ENCODE peak calls at places on chromosomes 2 and 18, in four cellular contexts. K is tibial nerve; P is CD4-positive, CD25-positive, alpha-beta regulatory T cell; G is OCI-LY7. Z is an unnamed sample. For H3K4me1, the result is how much of the 10 kb centered on the place peaks cover.

GRCh38 chr2:219457784-219458369 is 23.2 kb downstream of the SPEG start:
- DNase-seq in P (peak), G (peak), K (no peak), Z (peak)

GRCh38 chr2:98731709-98732349 is 897 bp upstream of the MGAT4A start:
- DNase-seq in P (peak), G (peak), K (no peak), Z (peak)

GRCh38 chr2:233542507-233542906 is 24.1 kb downstream of the USP40 start:
- DNase-seq in P (no peak), G (no peak), K (no peak), Z (no peak)

GRCh38 chr2:42722328-42723190 is 41.4 kb downstream of the OXER1 start:
- DNase-seq in P (peak), K (no peak), G (no peak), Z (peak)

GRCh38 chr2:26670171-26670570 is 22.4 kb upstream of the KCNK3 start:
- DNase-seq in G (no peak), K (no peak), P (no peak), Z (no peak)

GRCh38 chr2:97868986-97869721 is 126.6 kb downstream of the TMEM131 start:
- DNase-seq in K (no peak), P (no peak), G (no peak), Z (peak)

GRCh38 chr2:84897773-84898172 is 7.7 kb upstream of the TMSB10 start:
- DNase-seq in P (no peak), K (no peak), G (no peak), Z (no peak)

GRCh38 chr2:213609570-213610170 is 325.4 kb downstream of the SPAG16 start:
- DNase-seq in K (no peak), G (no peak), P (no peak), Z (no peak)

GRCh38 chr2:203596183-203596582 is 61.1 kb upstream of the RAPH1 start:
- DNase-seq in K (no peak), P (no peak), G (no peak), Z (no peak)

GRCh38 chr18:45727068-45727467 is 3.1 kb downstream of the SLC14A1 start:
- DNase-seq in P (no peak), K (no peak), G (no peak), Z (no peak)

GRCh38 chr18:40841473-40841872 is 1113.6 kb upstream of the PIK3C3 start:
- DNase-seq in P (no peak), G (no peak), K (no peak), Z (no peak)

GRCh38 chr2:127829845-127830246 is 18.9 kb upstream of the WDR33 start:
- DNase-seq in G (peak), K (no peak), P (peak), Z (peak)

GRCh38 chr2:105409717-105410116 is 10.9 kb upstream of the FHL2 start:
- DNase-seq in K (peak), G (no peak), P (no peak), Z (no peak)

GRCh38 chr2:205975082-205975949 is 110.7 kb downstream of the INO80D start:
- DNase-seq in K (no peak), P (no peak), G (no peak), Z (peak)

GRCh38 chr2:164023896-164024295 is 288.1 kb upstream of the FIGN start:
- DNase-seq in G (no peak), K (no peak), P (no peak), Z (no peak)

GRCh38 chr2:224982910-224983688 is 59.2 kb downstream of the DOCK10 start:
- DNase-seq in K (no peak), G (no peak), P (peak), Z (peak)

GRCh38 chr2:96506907-96507240 is 1.7 kb upstream of the NEURL3 start:
- DNase-seq in G (no peak), K (no peak), P (no peak), Z (no peak)

GRCh38 chr2:16861154-16861929 is 195.7 kb upstream of the CYRIA start:
- DNase-seq in K (no peak), P (no peak), G (no peak), Z (no peak)

GRCh38 chr2:6877402-6878305 is at the start of gene RSAD2:
- DNase-seq in G (no peak), P (peak), K (no peak), Z (peak)

GRCh38 chr2:101704816-101705565 is 7.5 kb downstream of the MAP4K4 start:
- DNase-seq in P (no peak), G (no peak), K (no peak), Z (no peak)

GRCh38 chr2:121260370-121261154 is 24.4 kb downstream of the TFCP2L1 start:
- DNase-seq in G (no peak), K (no peak), P (no peak), Z (peak)

GRCh38 chr2:236085647-236086046 is 82.5 kb downstream of the GBX2 start:
- DNase-seq in K (no peak), G (no peak), P (no peak), Z (no peak)

GRCh38 chr2:11621465-11621864 is 48.5 kb downstream of the NTSR2 start:
- DNase-seq in P (no peak), G (no peak), K (no peak), Z (no peak)

GRCh38 chr18:1846640-1847039 is 724.7 kb downstream of the METTL4 start:
- DNase-seq in P (no peak), G (no peak), K (no peak), Z (no peak)

GRCh38 chr2:107569496-107569895 is 257.2 kb upstream of the RGPD4 start:
- DNase-seq in P (no peak), K (no peak), G (no peak), Z (no peak)

GRCh38 chr2:209579236-209579749 is 155.4 kb downstream of the MAP2 start:
- DNase-seq in P (no peak), G (no peak), K (no peak), Z (no peak)

GRCh38 chr2:241461693-241462677 is 46.4 kb downstream of the STK25 start:
- DNase-seq in G (no peak), P (no peak), K (no peak), Z (no peak)

GRCh38 chr2:215830313-215830712 is 183.0 kb downstream of the MREG start:
- DNase-seq in G (no peak), K (peak), P (no peak), Z (peak)

GRCh38 chr18:23826850-23827620 is 137.8 kb downstream of the LAMA3 start:
- DNase-seq in K (no peak), P (no peak), G (no peak), Z (no peak)

GRCh38 chr2:183519371-183520056 is 395.3 kb downstream of the NUP35 start:
- DNase-seq in K (no peak), P (no peak), G (no peak), Z (peak)

GRCh38 chr18:48940854-48941531 is 9.8 kb downstream of the SMAD7 start:
- DNase-seq in K (no peak), G (no peak), P (peak), Z (peak)

GRCh38 chr2:6741229-6741628 is 124.5 kb downstream of the CMPK2 start:
- DNase-seq in G (no peak), K (no peak), P (no peak), Z (no peak)

GRCh38 chr2:157143901-157144300 is 113.6 kb upstream of the GALNT5 start:
- DNase-seq in P (no peak), K (no peak), G (no peak), Z (no peak)

GRCh38 chr2:238425505-238425978 is 1.2 kb upstream of the ASB1 start:
- DNase-seq in P (no peak), K (no peak), G (no peak), Z (no peak)

GRCh38 chr2:190723397-190724090 is 74.7 kb downstream of the NAB1 start:
- DNase-seq in G (no peak), K (no peak), P (no peak), Z (no peak)

GRCh38 chr18:66792466-66792865 is 188.6 kb upstream of the CDH19 start:
- DNase-seq in G (no peak), K (no peak), P (no peak), Z (no peak)

GRCh38 chr2:171889808-171890207 is 4.2 kb downstream of the SLC25A12 start:
- DNase-seq in G (no peak), K (no peak), P (no peak), Z (no peak)

GRCh38 chr2:1476617-1477195 is 63.4 kb downstream of the TPO start:
- DNase-seq in G (no peak), K (no peak), P (no peak), Z (no peak)

GRCh38 chr18:37265382-37265781 is 300.2 kb downstream of the CELF4 start:
- DNase-seq in K (no peak), G (no peak), P (no peak), Z (no peak)

DNA sequence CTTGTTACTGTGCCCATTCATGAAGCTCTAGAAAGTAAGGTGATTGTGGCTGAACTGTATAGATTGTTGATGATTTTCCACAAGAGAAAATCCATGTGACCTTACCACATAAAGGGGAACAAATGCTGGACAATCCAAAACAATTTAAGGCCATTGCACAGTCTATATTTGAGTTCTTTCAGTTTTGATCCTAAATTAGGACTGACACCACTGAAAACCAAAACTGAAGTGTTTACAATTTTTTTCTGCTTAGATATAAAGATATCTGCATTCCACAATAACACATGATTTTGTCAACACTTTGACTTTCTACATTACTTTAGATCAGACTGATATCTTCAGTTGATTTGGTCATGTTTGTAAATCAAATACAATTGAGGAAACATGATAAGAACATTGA is 123.6 kb upstream of the SLC38A11 start:
- DNase-seq in P (no peak), K (no peak), G (no peak), Z (no peak)
- H3K4me1 ChIP-seq in P (under half), K (under half), G (under half), Z (under half)

GRCh38 chr2:47040662-47041061 is 114.4 kb downstream of the STPG4 start:
- DNase-seq in K (no peak), G (no peak), P (no peak), Z (no peak)

GRCh38 chr2:47043891-47044239 is 111.2 kb downstream of the STPG4 start:
- DNase-seq in P (no peak), K (no peak), G (no peak), Z (no peak)

GRCh38 chr2:47041065-47041464 is 114.0 kb downstream of the STPG4 start:
- DNase-seq in G (no peak), P (no peak), K (no peak), Z (no peak)

GRCh38 chr2:47043142-47043890 is 111.8 kb downstream of the STPG4 start:
- DNase-seq in K (no peak), G (no peak), P (no peak), Z (no peak)

GRCh38 chr2:47041891-47042684 is 113.0 kb downstream of the STPG4 start:
- DNase-seq in K (no peak), G (no peak), P (no peak), Z (no peak)
- H3K27ac ChIP-seq in K (peak), G (no peak), P (no peak), Z (peak)

GRCh38 chr2:10194021-10194820 is 71.7 kb downstream of the RRM2 start:
- DNase-seq in P (no peak), K (no peak), G (no peak), Z (no peak)
- H3K4me1 ChIP-seq in P (under half), K (under half), G (under half), Z (under half)

GRCh38 chr2:195411219-195411687 is 245.8 kb upstream of the SLC39A10 start:
- DNase-seq in G (no peak), K (no peak), P (no peak), Z (no peak)

GRCh38 chr2:195414479-195414878 is 242.5 kb upstream of the SLC39A10 start:
- DNase-seq in G (peak), K (no peak), P (no peak), Z (no peak)

GRCh38 chr2:195410272-195410671 is 246.8 kb upstream of the SLC39A10 start:
- DNase-seq in G (no peak), P (no peak), K (no peak), Z (no peak)

GRCh38 chr2:195413422-195413821 is 243.6 kb upstream of the SLC39A10 start:
- DNase-seq in G (no peak), K (no peak), P (no peak), Z (no peak)

GRCh38 chr2:195413944-195414343 is 243.1 kb upstream of the SLC39A10 start:
- DNase-seq in K (no peak), P (no peak), G (peak), Z (no peak)
- H3K27ac ChIP-seq in K (no peak), P (no peak), G (no peak), Z (no peak)

GRCh38 chr2:15729001-15729400 is 137.3 kb downstream of the DDX1 start:
- DNase-seq in K (no peak), G (no peak), P (no peak), Z (no peak)

GRCh38 chr2:15726321-15727057 is 134.8 kb downstream of the DDX1 start:
- DNase-seq in G (no peak), K (no peak), P (no peak), Z (no peak)

GRCh38 chr2:15727396-15728246 is 136.0 kb downstream of the DDX1 start:
- DNase-seq in P (no peak), G (no peak), K (no peak), Z (no peak)

GRCh38 chr2:15729709-15730544 is 138.3 kb downstream of the DDX1 start:
- DNase-seq in K (no peak), G (no peak), P (no peak), Z (no peak)

GRCh38 chr2:15728247-15728721 is 136.6 kb downstream of the DDX1 start:
- DNase-seq in G (no peak), K (no peak), P (no peak), Z (no peak)
- H3K4me1 ChIP-seq in G (under half), K (under half), P (under half), Z (under half)

GRCh38 chr2:48747319-48747718 is 8.2 kb downstream of the LHCGR start:
- DNase-seq in G (no peak), P (no peak), K (no peak), Z (no peak)

GRCh38 chr2:48755473-48755872 is at the start of gene LHCGR:
- DNase-seq in G (no peak), P (no peak), K (no peak), Z (no peak)

GRCh38 chr2:48754874-48755273 is 650 bp downstream of the LHCGR start:
- DNase-seq in G (no peak), P (no peak), K (no peak), Z (no peak)

GRCh38 chr2:48753228-48753627 is 2.3 kb downstream of the LHCGR start:
- DNase-seq in K (no peak), P (no peak), G (peak), Z (no peak)

DNA sequence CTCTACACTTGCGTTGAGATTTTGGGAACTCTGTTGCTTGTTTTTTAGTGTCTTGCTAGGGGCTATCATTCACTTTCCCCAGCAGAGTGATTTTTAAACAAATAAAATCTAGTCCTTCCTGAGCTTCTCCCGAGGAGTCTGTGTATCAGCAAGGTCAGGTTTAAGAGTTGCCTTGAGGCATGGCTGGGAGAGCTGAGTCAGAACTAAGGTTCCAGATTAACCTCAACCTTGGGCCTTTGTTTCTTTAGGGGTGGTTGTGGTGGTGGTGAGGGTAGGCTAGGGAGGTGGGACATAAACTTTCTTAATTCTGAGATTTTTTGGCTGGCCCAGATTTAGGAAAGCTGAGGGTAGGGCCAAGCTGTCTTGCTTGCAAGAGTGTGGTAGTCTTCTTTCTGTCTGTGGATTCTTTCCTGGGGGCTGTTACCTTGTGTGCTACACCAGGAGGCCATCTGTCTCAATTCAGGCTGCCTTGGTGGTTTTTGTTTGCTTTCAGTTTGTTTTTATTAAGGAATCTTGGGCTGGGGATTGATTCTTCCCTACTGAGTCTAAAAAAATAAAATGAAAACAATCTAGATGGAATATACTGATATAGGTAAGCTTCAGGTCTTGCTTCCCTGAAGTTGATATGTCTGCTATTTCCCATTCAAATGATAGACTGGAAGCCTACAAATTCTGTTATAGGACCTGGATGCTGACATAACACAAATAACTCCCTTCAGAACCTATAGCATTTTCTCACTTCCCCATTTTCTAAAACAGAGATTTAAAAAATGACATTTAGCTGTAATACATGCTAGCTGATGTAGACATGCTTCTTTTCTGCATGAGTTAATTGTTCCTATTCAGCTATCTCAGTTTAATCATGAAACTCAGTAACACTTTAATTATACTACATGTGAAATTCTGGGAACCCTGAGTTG is 5.4 kb downstream of the LHCGR start:
- DNase-seq in K (no peak), P (no peak), G (peak), Z (no peak)
- H3K27ac ChIP-seq in K (no peak), P (no peak), G (no peak), Z (no peak)

GRCh38 chr18:39057423-39058057 is 1491.9 kb upstream of the CELF4 start:
- DNase-seq in P (no peak), K (no peak), G (no peak), Z (no peak)

GRCh38 chr18:39053569-39053968 is 1488.0 kb upstream of the CELF4 start:
- DNase-seq in K (no peak), G (no peak), P (no peak), Z (no peak)

GRCh38 chr18:39062426-39062825 is 1496.8 kb upstream of the CELF4 start:
- DNase-seq in P (no peak), K (no peak), G (no peak), Z (no peak)

DNA sequence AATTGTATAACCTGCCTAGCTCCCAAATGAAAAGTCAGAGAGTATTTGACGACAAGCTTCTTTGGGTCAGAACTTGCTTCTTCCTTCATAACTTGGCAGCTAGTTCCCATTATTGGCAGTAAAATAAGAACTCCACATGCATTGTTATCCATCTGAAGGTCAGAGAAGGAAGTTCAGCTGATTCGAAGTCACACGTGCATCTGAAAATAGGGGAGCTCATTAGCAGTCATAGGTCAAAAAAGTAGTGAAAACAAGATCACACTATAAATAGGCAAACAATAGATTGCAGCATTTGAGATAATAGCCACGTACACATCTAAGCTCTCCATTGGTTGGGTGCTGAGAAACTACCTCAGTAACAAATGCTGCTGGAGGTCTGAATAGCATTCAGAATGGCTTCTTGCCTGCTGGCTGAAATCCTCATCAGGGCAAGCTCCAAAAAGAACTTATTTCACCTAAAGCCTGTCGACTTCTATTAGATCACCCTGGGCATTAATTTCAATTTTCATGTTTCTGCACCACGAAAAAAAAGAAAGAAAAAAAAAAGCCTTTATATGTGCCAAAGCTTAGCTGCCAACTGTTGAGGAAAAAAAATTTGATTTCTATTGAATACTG is 1492.9 kb upstream of the CELF4 start:
- DNase-seq in K (no peak), G (no peak), P (no peak), Z (no peak)
- H3K4me1 ChIP-seq in K (under half), G (under half), P (under half), Z (under half)

DNA sequence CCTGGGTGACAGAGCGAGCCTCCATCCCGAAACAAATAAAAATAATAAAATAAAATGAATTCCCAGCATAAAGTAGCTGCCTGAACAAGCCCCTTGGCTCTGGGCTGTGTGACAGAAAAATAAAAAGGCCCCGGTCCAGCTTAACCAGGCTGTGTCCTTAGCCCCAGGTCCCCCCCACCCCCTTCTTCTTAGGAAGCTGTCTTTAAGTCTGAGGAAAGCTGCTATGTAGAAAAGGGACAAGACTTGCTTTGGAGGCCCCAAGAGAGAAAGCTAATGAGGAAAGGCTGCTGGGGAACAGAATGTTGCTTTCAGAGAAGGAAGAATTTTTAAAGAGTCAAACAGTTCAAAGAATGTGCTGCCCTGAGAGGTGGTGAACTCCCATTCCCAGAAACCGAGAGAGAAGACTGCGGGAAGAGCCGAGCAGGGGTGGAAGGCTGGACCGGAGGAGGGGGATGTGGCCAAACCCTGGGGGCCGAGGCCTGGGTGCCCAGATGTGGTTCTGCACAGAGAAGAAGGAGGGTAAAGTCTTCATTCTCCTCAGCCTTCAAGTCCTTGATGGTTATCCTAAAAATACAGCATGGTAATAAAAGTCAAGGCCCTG is 61.9 kb downstream of the CENPO start:
- DNase-seq in K (no peak), P (no peak), G (no peak), Z (no peak)
- H3K27ac ChIP-seq in K (peak), P (no peak), G (no peak), Z (no peak)

Z was measured in small intestine.